ENCODE peak calls at places on chromosomes 5 and 9, in eight cellular contexts. D is uterus, K is A549, L is upper lobe of left lung, P is heart left ventricle, U is ovary, E is spleen, G is body of pancreas. C is an unnamed sample.

GRCh38 chr5:154193636-154194035 is 3.1 kb downstream of the GALNT10 start:
- DNase-seq in E (no peak), P (no peak), U (no peak), L (no peak), K (no peak), D (no peak), G (no peak), C (no peak)

GRCh38 chr5:73213566-73213998 is 40.6 kb downstream of the TMEM174 start:
- DNase-seq in L (no peak), P (no peak), E (no peak), U (no peak), K (peak), D (no peak), G (peak), C (no peak)

GRCh38 chr5:1917830-1918487 is 35.2 kb upstream of the IRX4 start:
- DNase-seq in U (no peak), K (no peak), P (no peak), D (no peak), E (peak), L (no peak), G (no peak), C (no peak)

GRCh38 chr9:71685394-71685793 is 82.9 kb downstream of the CEMIP2 start:
- DNase-seq in L (no peak), E (no peak), U (no peak), K (no peak), P (no peak), D (no peak), G (no peak), C (no peak)

GRCh38 chr5:40406426-40407211 is 273.1 kb upstream of the PTGER4 start:
- DNase-seq in E (no peak), D (no peak), U (no peak), P (no peak), L (peak), K (no peak), G (no peak), C (no peak)

GRCh38 chr5:143154495-143155375 is 248.8 kb downstream of the NR3C1 start:
- DNase-seq in K (no peak), E (no peak), G (no peak), D (no peak), P (no peak), U (no peak), L (no peak), C (no peak)

GRCh38 chr5:138654281-138654867 is 79.2 kb upstream of the HSPA9 start:
- DNase-seq in L (no peak), E (no peak), P (no peak), G (no peak), D (no peak), U (no peak), K (no peak), C (no peak)

GRCh38 chr9:114303977-114304376 is 18.9 kb upstream of the ORM1 start:
- DNase-seq in P (no peak), G (no peak), K (no peak), L (peak), U (no peak), D (peak), E (peak), C (no peak)

GRCh38 chr9:77707696-77708095 is 59.6 kb upstream of the GNA14 start:
- DNase-seq in D (peak), L (peak), P (peak), K (peak), G (peak), U (peak), E (no peak), C (peak)

GRCh38 chr5:173271371-173271770 is 36.4 kb upstream of the NKX2-5 start:
- DNase-seq in U (no peak), L (no peak), K (no peak), E (no peak), G (no peak), P (peak), D (no peak), C (no peak)

GRCh38 chr9:87880683-87881082 is 2.0 kb upstream of the SPATA31E1 start:
- DNase-seq in P (no peak), L (no peak), K (no peak), D (no peak), E (peak), G (no peak), U (no peak), C (no peak)

GRCh38 chr5:79032031-79032711 is 37.3 kb downstream of the DMGDH start:
- DNase-seq in P (no peak), K (no peak), D (no peak), U (no peak), G (no peak), E (no peak), L (no peak), C (no peak)

GRCh38 chr5:149227168-149227826 is 44.4 kb upstream of the AFAP1L1 start:
- DNase-seq in U (no peak), L (no peak), G (no peak), P (no peak), K (peak), D (no peak), E (no peak), C (no peak)

GRCh38 chr9:129669141-129669718 is 3.8 kb downstream of the PRRX2 start:
- DNase-seq in D (no peak), G (no peak), E (no peak), P (no peak), K (no peak), L (no peak), U (no peak), C (no peak)

GRCh38 chr9:97372580-97372979 is 39.3 kb upstream of the TDRD7 start:
- DNase-seq in U (no peak), P (no peak), K (no peak), D (no peak), E (no peak), L (no peak), G (no peak), C (no peak)

GRCh38 chr9:79061766-79062165 is 510.0 kb upstream of the TLE4 start:
- DNase-seq in D (no peak), P (no peak), G (no peak), U (no peak), E (no peak), K (no peak), L (no peak), C (no peak)

GRCh38 chr9:109793196-109793595 is 13.2 kb downstream of the PALM2AKAP2 start:
- DNase-seq in K (peak), U (no peak), L (no peak), D (peak), G (no peak), P (no peak), E (no peak), C (peak)

GRCh38 chr5:119048246-119048645 is 22.6 kb upstream of the DMXL1 start:
- DNase-seq in E (no peak), U (no peak), L (no peak), G (no peak), D (no peak), K (no peak), P (no peak), C (no peak)

GRCh38 chr9:68690088-68690487 is 15.0 kb upstream of the PIP5K1B start:
- DNase-seq in U (peak), G (peak), L (peak), D (peak), E (no peak), P (peak), K (no peak), C (no peak)

GRCh38 chr5:89584339-89584956 is 701.5 kb upstream of the MEF2C start:
- DNase-seq in D (no peak), G (no peak), L (no peak), K (no peak), E (no peak), P (no peak), U (no peak), C (no peak)

GRCh38 chr9:123678878-123679329 is 251.0 kb downstream of the DENND1A start:
- DNase-seq in U (no peak), K (no peak), D (no peak), E (no peak), L (no peak), G (no peak), P (no peak), C (no peak)

GRCh38 chr5:144941004-144941403 is 770.3 kb downstream of the KCTD16 start:
- DNase-seq in G (no peak), U (no peak), D (no peak), K (no peak), P (no peak), E (no peak), L (no peak), C (no peak)

GRCh38 chr5:61330879-61331406 is 1.1 kb upstream of the ZSWIM6 start:
- DNase-seq in E (peak), P (peak), K (peak), D (peak), G (peak), U (peak), L (peak), C (peak)

GRCh38 chr9:33234511-33235467 is 5.2 kb upstream of the SPINK4 start:
- DNase-seq in L (no peak), G (peak), K (peak), P (no peak), D (no peak), E (no peak), U (no peak), C (no peak)

GRCh38 chr5:179863449-179864085 is 5.0 kb upstream of the MRNIP start:
- DNase-seq in E (peak), K (no peak), U (no peak), D (no peak), P (no peak), G (no peak), L (no peak), C (no peak)

GRCh38 chr5:141704782-141705297 is 22.8 kb upstream of the ARAP3 start:
- DNase-seq in K (no peak), E (no peak), D (no peak), G (no peak), L (no peak), P (no peak), U (no peak), C (no peak)

GRCh38 chr5:115542651-115543364 is 1.8 kb downstream of the FEM1C start:
- DNase-seq in G (no peak), E (no peak), D (no peak), U (no peak), L (no peak), K (no peak), P (no peak), C (no peak)

GRCh38 chr5:8756498-8757084 is 789.3 kb downstream of the SEMA5A start:
- DNase-seq in G (no peak), D (no peak), E (no peak), L (no peak), K (peak), U (no peak), P (no peak), C (no peak)

GRCh38 chr5:154873791-154874331 is 15.4 kb downstream of the CNOT8 start:
- DNase-seq in L (no peak), D (no peak), G (no peak), K (no peak), P (no peak), E (no peak), U (no peak), C (no peak)

GRCh38 chr9:135704366-135704947 is 2.5 kb downstream of the KCNT1 start:
- DNase-seq in K (no peak), U (peak), D (no peak), G (no peak), L (no peak), P (peak), E (peak), C (no peak)

GRCh38 chr9:13555516-13555915 is 276.0 kb upstream of the MPDZ start:
- DNase-seq in G (no peak), D (no peak), K (no peak), L (no peak), E (no peak), U (no peak), P (no peak), C (no peak)

GRCh38 chr9:119337566-119337965 is 31.7 kb downstream of the BRINP1 start:
- DNase-seq in D (no peak), U (no peak), K (no peak), L (no peak), G (no peak), E (no peak), P (no peak), C (no peak)

GRCh38 chr5:143542798-143543144 is 139.3 kb upstream of the NR3C1 start:
- DNase-seq in G (no peak), P (no peak), U (no peak), K (no peak), E (no peak), D (no peak), L (no peak), C (no peak)

GRCh38 chr5:134088994-134089560 is 25.4 kb upstream of the TCF7 start:
- DNase-seq in G (no peak), D (no peak), U (no peak), L (no peak), K (no peak), P (no peak), E (peak), C (no peak)

GRCh38 chr9:76438841-76439588 is 20.0 kb upstream of the GCNT1 start:
- DNase-seq in P (no peak), K (no peak), E (no peak), U (no peak), D (no peak), L (no peak), G (no peak), C (no peak)

GRCh38 chr9:6715755-6716643 is 41.8 kb upstream of the KDM4C start:
- DNase-seq in L (peak), G (peak), U (peak), K (peak), P (peak), E (peak), D (peak), C (peak)

GRCh38 chr5:93072831-93073459 is 508.1 kb downstream of the NR2F1-AS1 start:
- DNase-seq in G (no peak), P (no peak), E (no peak), L (no peak), U (no peak), K (no peak), D (no peak), C (no peak)

GRCh38 chr5:116554764-116555163 is 19.9 kb downstream of the SEMA6A start:
- DNase-seq in E (no peak), K (no peak), P (no peak), G (no peak), L (no peak), U (no peak), D (no peak), C (no peak)

GRCh38 chr5:132776077-132776931 is 735 bp downstream of the SEPTIN8 start:
- DNase-seq in L (no peak), P (peak), D (no peak), G (peak), K (peak), U (peak), E (no peak), C (peak)

GRCh38 chr9:120544441-120544840 is 35.5 kb downstream of the CDK5RAP2 start:
- DNase-seq in G (no peak), L (no peak), U (no peak), D (no peak), P (no peak), K (no peak), E (no peak), C (no peak)
- TF ChIP-seq CTCF in G (no peak), L (no peak), U (no peak), D (no peak), P (no peak), K (no peak), E (no peak), C (no peak)

DNA sequence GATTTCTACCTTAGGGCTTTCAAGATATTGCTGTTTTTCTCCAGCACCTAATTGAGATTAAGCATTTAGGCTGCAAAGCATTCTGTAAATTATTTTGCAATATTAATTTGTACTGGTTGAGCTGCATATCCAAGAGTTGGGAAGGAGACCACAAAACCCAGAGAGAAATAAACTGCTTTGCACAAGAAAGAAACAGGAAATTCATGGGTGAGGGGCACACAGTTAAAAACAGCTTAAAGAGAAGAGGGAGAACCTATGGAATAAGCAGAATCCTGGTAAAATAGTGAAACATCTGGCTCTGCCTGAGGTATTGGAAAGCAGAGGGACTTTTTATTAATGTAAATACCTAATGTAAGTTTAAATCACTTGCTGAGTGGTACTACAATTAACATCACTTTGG is 243.0 kb downstream of the TMEM167A start:
- DNase-seq in L (no peak), D (no peak), U (no peak), K (no peak), P (no peak), G (no peak), E (no peak), C (no peak)
- TF ChIP-seq POLR2A in L (no peak), D (no peak), U (no peak), K (no peak), P (no peak), G (no peak), E (no peak), C (no peak)

GRCh38 chr5:174426388-174426787 is 298.0 kb upstream of the MSX2 start:
- DNase-seq in D (no peak), E (no peak), P (no peak), U (no peak), G (no peak), L (no peak), K (no peak), C (no peak)

GRCh38 chr5:174425964-174426290 is 298.5 kb upstream of the MSX2 start:
- DNase-seq in E (no peak), D (no peak), K (no peak), G (no peak), L (no peak), U (no peak), P (no peak), C (no peak)

GRCh38 chr5:174423538-174423937 is 300.8 kb upstream of the MSX2 start:
- DNase-seq in D (no peak), L (no peak), P (no peak), G (no peak), U (no peak), E (no peak), K (no peak), C (no peak)

GRCh38 chr5:174425271-174425963 is 299.0 kb upstream of the MSX2 start:
- DNase-seq in L (no peak), K (no peak), G (no peak), E (no peak), D (no peak), U (no peak), P (no peak), C (no peak)

GRCh38 chr5:174424219-174425053 is 299.9 kb upstream of the MSX2 start:
- DNase-seq in K (no peak), U (no peak), E (no peak), D (no peak), P (no peak), L (no peak), G (no peak), C (no peak)
- TF ChIP-seq CTCF in K (no peak), U (no peak), E (no peak), D (no peak), P (no peak), L (no peak), G (no peak), C (no peak)

GRCh38 chr9:107438211-107439030 is 51.1 kb downstream of the KLF4 start:
- DNase-seq in P (no peak), E (no peak), G (no peak), D (no peak), K (no peak), U (no peak), L (no peak), C (no peak)
- TF ChIP-seq POLR2A in P (no peak), E (no peak), G (no peak), D (no peak), K (no peak), U (no peak), L (no peak), C (no peak)

GRCh38 chr5:52786937-52787599 is 648 bp upstream of the ITGA1 start:
- DNase-seq in P (no peak), E (no peak), L (peak), U (no peak), G (peak), K (peak), D (peak), C (no peak)
- TF ChIP-seq CTCF in P (no peak), E (no peak), L (no peak), U (no peak), G (peak), K (peak), D (peak), C (no peak)

GRCh38 chr5:112333236-112333850 is 85.7 kb downstream of the EPB41L4A start:
- DNase-seq in L (no peak), K (no peak), D (no peak), U (no peak), G (no peak), E (no peak), P (no peak), C (no peak)

GRCh38 chr5:112329429-112330090 is 89.5 kb downstream of the EPB41L4A start:
- DNase-seq in D (no peak), K (no peak), G (no peak), L (no peak), E (no peak), U (no peak), P (no peak), C (no peak)

DNA sequence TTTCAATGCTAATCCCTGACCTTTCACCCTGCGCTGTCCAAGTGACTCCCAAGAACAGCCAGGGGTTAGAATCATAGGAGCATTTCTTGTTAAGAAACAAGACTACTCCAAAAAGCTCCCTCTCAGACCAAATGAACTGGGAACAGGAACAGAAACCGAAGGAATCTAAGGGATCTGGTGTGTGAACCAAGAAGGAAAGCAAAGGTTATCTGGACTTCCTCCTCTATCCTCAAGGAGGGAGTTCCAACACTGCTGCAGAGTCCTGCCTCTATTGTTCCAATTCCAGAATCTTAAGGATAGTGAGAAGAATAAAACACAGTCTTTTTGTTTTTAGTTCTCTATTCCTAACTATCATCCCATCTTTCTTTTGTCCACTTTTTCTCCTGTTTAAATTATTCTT is 87.2 kb downstream of the EPB41L4A start:
- DNase-seq in K (no peak), G (no peak), E (no peak), D (no peak), P (no peak), U (no peak), L (no peak), C (no peak)
- TF ChIP-seq POLR2A in K (no peak), G (no peak), E (no peak), D (no peak), P (no peak), U (no peak), L (no peak), C (no peak)

DNA sequence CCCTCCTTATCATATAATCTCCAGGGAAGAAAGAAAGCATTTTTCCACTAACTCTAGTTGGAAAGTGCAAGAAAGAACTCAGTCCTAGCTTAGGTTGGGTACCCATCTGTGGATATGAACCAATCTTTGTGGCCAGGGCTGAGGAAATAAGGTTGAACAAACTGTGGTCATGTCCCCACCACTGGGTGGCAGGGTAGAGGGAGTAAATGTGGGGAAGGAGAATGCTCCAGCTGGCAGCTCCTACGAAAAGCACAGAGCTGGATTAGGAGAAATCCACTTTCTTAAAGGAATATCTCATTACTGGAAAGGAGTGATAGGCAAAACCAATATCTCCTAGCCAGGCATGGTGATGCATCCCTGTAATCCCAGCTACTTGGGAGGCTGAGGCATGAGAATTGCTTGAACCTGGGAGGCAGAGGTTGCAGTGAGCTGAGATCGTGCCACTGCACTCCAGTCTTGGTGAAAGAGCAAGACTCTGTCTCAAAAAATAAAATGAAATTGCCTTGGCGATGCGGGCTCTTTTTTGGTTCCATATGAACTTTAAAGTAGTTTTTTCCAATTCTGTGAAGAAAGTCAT is 175.1 kb downstream of the CCDC192 start:
- DNase-seq in P (peak), K (peak), L (peak), G (peak), E (no peak), D (no peak), U (no peak), C (no peak)
- TF ChIP-seq CTCF in P (no peak), K (peak), L (peak), G (peak), E (peak), D (no peak), U (no peak), C (no peak)

C was measured in lower leg skin.